ENCODE peak calls at places on chromosomes 7 and 10, in seven cellular contexts. One of them, this sample, is unnamed.

GRCh38 chr10:48625013-48625412 is 20.1 kb upstream of the ARHGAP22 start:
- DNase-seq in BE2C: no peak
- DNase-seq in T-helper 9 cell: no peak
- DNase-seq in C1 segment of cervical spinal cord: no peak
- DNase-seq in foreskin fibroblast: peak
- DNase-seq in stimulated activated CD4-positive, alpha-beta T cell treated with anti-CD3 and anti-CD28 coated beads, Interleukin-12 subunit alpha, Interleukin-12 subunit beta, amount 100 ng/mL, for 4 hours: no peak
- DNase-seq in iris pigment epithelial cell: peak
- DNase-seq in this sample: no peak

GRCh38 chr10:90226526-90226925 is 525.1 kb downstream of the KIF20B start:
- DNase-seq in BE2C: no peak
- DNase-seq in T-helper 9 cell: no peak
- DNase-seq in C1 segment of cervical spinal cord: no peak
- DNase-seq in foreskin fibroblast: no peak
- DNase-seq in stimulated activated CD4-positive, alpha-beta T cell treated with anti-CD3 and anti-CD28 coated beads, Interleukin-12 subunit alpha, Interleukin-12 subunit beta, amount 100 ng/mL, for 4 hours: no peak
- DNase-seq in iris pigment epithelial cell: no peak
- DNase-seq in this sample: no peak

GRCh38 chr7:45078199-45078681 is 10.5 kb downstream of the NACAD start:
- DNase-seq in BE2C: no peak
- DNase-seq in T-helper 9 cell: no peak
- DNase-seq in C1 segment of cervical spinal cord: no peak
- DNase-seq in foreskin fibroblast: no peak
- DNase-seq in stimulated activated CD4-positive, alpha-beta T cell treated with anti-CD3 and anti-CD28 coated beads, Interleukin-12 subunit alpha, Interleukin-12 subunit beta, amount 100 ng/mL, for 4 hours: no peak
- DNase-seq in iris pigment epithelial cell: no peak
- DNase-seq in this sample: no peak

GRCh38 chr10:121578298-121578697 is 19.9 kb downstream of the FGFR2 start:
- DNase-seq in BE2C: no peak
- DNase-seq in T-helper 9 cell: no peak
- DNase-seq in C1 segment of cervical spinal cord: no peak
- DNase-seq in foreskin fibroblast: no peak
- DNase-seq in stimulated activated CD4-positive, alpha-beta T cell treated with anti-CD3 and anti-CD28 coated beads, Interleukin-12 subunit alpha, Interleukin-12 subunit beta, amount 100 ng/mL, for 4 hours: no peak
- DNase-seq in iris pigment epithelial cell: no peak
- DNase-seq in this sample: no peak

GRCh38 chr10:78925275-78925674 is 143.5 kb upstream of the ZMIZ1 start:
- DNase-seq in BE2C: no peak
- DNase-seq in T-helper 9 cell: no peak
- DNase-seq in C1 segment of cervical spinal cord: no peak
- DNase-seq in foreskin fibroblast: no peak
- DNase-seq in stimulated activated CD4-positive, alpha-beta T cell treated with anti-CD3 and anti-CD28 coated beads, Interleukin-12 subunit alpha, Interleukin-12 subunit beta, amount 100 ng/mL, for 4 hours: no peak
- DNase-seq in iris pigment epithelial cell: no peak
- DNase-seq in this sample: no peak

GRCh38 chr10:48519731-48520506 is 85.0 kb downstream of the ARHGAP22 start:
- DNase-seq in BE2C: no peak
- DNase-seq in T-helper 9 cell: no peak
- DNase-seq in C1 segment of cervical spinal cord: no peak
- DNase-seq in foreskin fibroblast: no peak
- DNase-seq in stimulated activated CD4-positive, alpha-beta T cell treated with anti-CD3 and anti-CD28 coated beads, Interleukin-12 subunit alpha, Interleukin-12 subunit beta, amount 100 ng/mL, for 4 hours: no peak
- DNase-seq in iris pigment epithelial cell: no peak
- DNase-seq in this sample: no peak

GRCh38 chr7:3134715-3135114 is 91.0 kb upstream of the CARD11 start:
- DNase-seq in BE2C: no peak
- DNase-seq in T-helper 9 cell: no peak
- DNase-seq in C1 segment of cervical spinal cord: no peak
- DNase-seq in foreskin fibroblast: no peak
- DNase-seq in stimulated activated CD4-positive, alpha-beta T cell treated with anti-CD3 and anti-CD28 coated beads, Interleukin-12 subunit alpha, Interleukin-12 subunit beta, amount 100 ng/mL, for 4 hours: no peak
- DNase-seq in iris pigment epithelial cell: no peak
- DNase-seq in this sample: peak

GRCh38 chr7:45661302-45661995 is 87.3 kb downstream of the ADCY1 start:
- DNase-seq in BE2C: no peak
- DNase-seq in T-helper 9 cell: no peak
- DNase-seq in C1 segment of cervical spinal cord: no peak
- DNase-seq in foreskin fibroblast: no peak
- DNase-seq in stimulated activated CD4-positive, alpha-beta T cell treated with anti-CD3 and anti-CD28 coated beads, Interleukin-12 subunit alpha, Interleukin-12 subunit beta, amount 100 ng/mL, for 4 hours: no peak
- DNase-seq in iris pigment epithelial cell: no peak
- DNase-seq in this sample: no peak

GRCh38 chr10:79414714-79415113 is 30.7 kb downstream of the ZCCHC24 start:
- DNase-seq in BE2C: no peak
- DNase-seq in T-helper 9 cell: no peak
- DNase-seq in C1 segment of cervical spinal cord: no peak
- DNase-seq in foreskin fibroblast: no peak
- DNase-seq in stimulated activated CD4-positive, alpha-beta T cell treated with anti-CD3 and anti-CD28 coated beads, Interleukin-12 subunit alpha, Interleukin-12 subunit beta, amount 100 ng/mL, for 4 hours: no peak
- DNase-seq in iris pigment epithelial cell: no peak
- DNase-seq in this sample: no peak

GRCh38 chr7:69967152-69967591 is 368.9 kb downstream of the AUTS2 start:
- DNase-seq in BE2C: peak
- DNase-seq in T-helper 9 cell: no peak
- DNase-seq in C1 segment of cervical spinal cord: no peak
- DNase-seq in foreskin fibroblast: no peak
- DNase-seq in stimulated activated CD4-positive, alpha-beta T cell treated with anti-CD3 and anti-CD28 coated beads, Interleukin-12 subunit alpha, Interleukin-12 subunit beta, amount 100 ng/mL, for 4 hours: no peak
- DNase-seq in iris pigment epithelial cell: no peak
- DNase-seq in this sample: no peak

GRCh38 chr7:54758702-54759665 is at the start of gene SEC61G:
- DNase-seq in BE2C: peak
- DNase-seq in T-helper 9 cell: peak
- DNase-seq in C1 segment of cervical spinal cord: peak
- DNase-seq in foreskin fibroblast: peak
- DNase-seq in stimulated activated CD4-positive, alpha-beta T cell treated with anti-CD3 and anti-CD28 coated beads, Interleukin-12 subunit alpha, Interleukin-12 subunit beta, amount 100 ng/mL, for 4 hours: peak
- DNase-seq in iris pigment epithelial cell: peak
- DNase-seq in this sample: peak

GRCh38 chr10:24722131-24722675 is 1.5 kb downstream of the ARHGAP21 start:
- DNase-seq in BE2C: no peak
- DNase-seq in T-helper 9 cell: no peak
- DNase-seq in C1 segment of cervical spinal cord: no peak
- DNase-seq in foreskin fibroblast: no peak
- DNase-seq in stimulated activated CD4-positive, alpha-beta T cell treated with anti-CD3 and anti-CD28 coated beads, Interleukin-12 subunit alpha, Interleukin-12 subunit beta, amount 100 ng/mL, for 4 hours: no peak
- DNase-seq in iris pigment epithelial cell: peak
- DNase-seq in this sample: no peak

GRCh38 chr7:29987083-29987482 is 2.5 kb downstream of the SCRN1 start:
- DNase-seq in BE2C: no peak
- DNase-seq in T-helper 9 cell: no peak
- DNase-seq in C1 segment of cervical spinal cord: no peak
- DNase-seq in foreskin fibroblast: peak
- DNase-seq in stimulated activated CD4-positive, alpha-beta T cell treated with anti-CD3 and anti-CD28 coated beads, Interleukin-12 subunit alpha, Interleukin-12 subunit beta, amount 100 ng/mL, for 4 hours: no peak
- DNase-seq in iris pigment epithelial cell: peak
- DNase-seq in this sample: no peak

GRCh38 chr7:107045980-107046379 is 1.5 kb downstream of the PRKAR2B start:
- DNase-seq in BE2C: no peak
- DNase-seq in T-helper 9 cell: no peak
- DNase-seq in C1 segment of cervical spinal cord: no peak
- DNase-seq in foreskin fibroblast: peak
- DNase-seq in stimulated activated CD4-positive, alpha-beta T cell treated with anti-CD3 and anti-CD28 coated beads, Interleukin-12 subunit alpha, Interleukin-12 subunit beta, amount 100 ng/mL, for 4 hours: no peak
- DNase-seq in iris pigment epithelial cell: peak
- DNase-seq in this sample: no peak

GRCh38 chr10:1402016-1402820 is 335.1 kb downstream of the ADARB2 start:
- DNase-seq in BE2C: no peak
- DNase-seq in T-helper 9 cell: no peak
- DNase-seq in C1 segment of cervical spinal cord: no peak
- DNase-seq in foreskin fibroblast: no peak
- DNase-seq in stimulated activated CD4-positive, alpha-beta T cell treated with anti-CD3 and anti-CD28 coated beads, Interleukin-12 subunit alpha, Interleukin-12 subunit beta, amount 100 ng/mL, for 4 hours: no peak
- DNase-seq in iris pigment epithelial cell: no peak
- DNase-seq in this sample: peak

GRCh38 chr10:13868528-13869294 is 281.9 kb downstream of the PRPF18 start:
- DNase-seq in BE2C: no peak
- DNase-seq in T-helper 9 cell: no peak
- DNase-seq in C1 segment of cervical spinal cord: no peak
- DNase-seq in foreskin fibroblast: no peak
- DNase-seq in stimulated activated CD4-positive, alpha-beta T cell treated with anti-CD3 and anti-CD28 coated beads, Interleukin-12 subunit alpha, Interleukin-12 subunit beta, amount 100 ng/mL, for 4 hours: no peak
- DNase-seq in iris pigment epithelial cell: no peak
- DNase-seq in this sample: no peak

GRCh38 chr7:86477343-86477742 is 166.4 kb upstream of the GRM3 start:
- DNase-seq in BE2C: no peak
- DNase-seq in T-helper 9 cell: no peak
- DNase-seq in C1 segment of cervical spinal cord: no peak
- DNase-seq in foreskin fibroblast: no peak
- DNase-seq in stimulated activated CD4-positive, alpha-beta T cell treated with anti-CD3 and anti-CD28 coated beads, Interleukin-12 subunit alpha, Interleukin-12 subunit beta, amount 100 ng/mL, for 4 hours: no peak
- DNase-seq in iris pigment epithelial cell: no peak
- DNase-seq in this sample: no peak

GRCh38 chr7:1864126-1864940 is 194.3 kb downstream of the ELFN1 start:
- DNase-seq in BE2C: no peak
- DNase-seq in T-helper 9 cell: no peak
- DNase-seq in C1 segment of cervical spinal cord: no peak
- DNase-seq in foreskin fibroblast: no peak
- DNase-seq in stimulated activated CD4-positive, alpha-beta T cell treated with anti-CD3 and anti-CD28 coated beads, Interleukin-12 subunit alpha, Interleukin-12 subunit beta, amount 100 ng/mL, for 4 hours: no peak
- DNase-seq in iris pigment epithelial cell: no peak
- DNase-seq in this sample: no peak

GRCh38 chr7:265192-265997 is 24.6 kb upstream of the FOXL3 start:
- DNase-seq in BE2C: no peak
- DNase-seq in T-helper 9 cell: no peak
- DNase-seq in C1 segment of cervical spinal cord: no peak
- DNase-seq in foreskin fibroblast: peak
- DNase-seq in stimulated activated CD4-positive, alpha-beta T cell treated with anti-CD3 and anti-CD28 coated beads, Interleukin-12 subunit alpha, Interleukin-12 subunit beta, amount 100 ng/mL, for 4 hours: no peak
- DNase-seq in iris pigment epithelial cell: no peak
- DNase-seq in this sample: no peak

GRCh38 chr7:67857698-67858097 is 861.1 kb downstream of the TYW1 start:
- DNase-seq in BE2C: no peak
- DNase-seq in T-helper 9 cell: no peak
- DNase-seq in C1 segment of cervical spinal cord: no peak
- DNase-seq in foreskin fibroblast: peak
- DNase-seq in stimulated activated CD4-positive, alpha-beta T cell treated with anti-CD3 and anti-CD28 coated beads, Interleukin-12 subunit alpha, Interleukin-12 subunit beta, amount 100 ng/mL, for 4 hours: no peak
- DNase-seq in iris pigment epithelial cell: no peak
- DNase-seq in this sample: no peak

GRCh38 chr10:93859049-93859655 is 34.6 kb upstream of the SLC35G1 start:
- DNase-seq in BE2C: no peak
- DNase-seq in T-helper 9 cell: no peak
- DNase-seq in C1 segment of cervical spinal cord: no peak
- DNase-seq in foreskin fibroblast: peak
- DNase-seq in stimulated activated CD4-positive, alpha-beta T cell treated with anti-CD3 and anti-CD28 coated beads, Interleukin-12 subunit alpha, Interleukin-12 subunit beta, amount 100 ng/mL, for 4 hours: no peak
- DNase-seq in iris pigment epithelial cell: no peak
- DNase-seq in this sample: no peak

GRCh38 chr10:69360485-69361302 is 56.0 kb downstream of the TACR2 start:
- DNase-seq in BE2C: no peak
- DNase-seq in T-helper 9 cell: no peak
- DNase-seq in C1 segment of cervical spinal cord: no peak
- DNase-seq in foreskin fibroblast: peak
- DNase-seq in stimulated activated CD4-positive, alpha-beta T cell treated with anti-CD3 and anti-CD28 coated beads, Interleukin-12 subunit alpha, Interleukin-12 subunit beta, amount 100 ng/mL, for 4 hours: no peak
- DNase-seq in iris pigment epithelial cell: peak
- DNase-seq in this sample: peak

GRCh38 chr10:25724241-25724640 is 209.8 kb upstream of the MYO3A start:
- DNase-seq in BE2C: no peak
- DNase-seq in T-helper 9 cell: no peak
- DNase-seq in C1 segment of cervical spinal cord: no peak
- DNase-seq in foreskin fibroblast: no peak
- DNase-seq in stimulated activated CD4-positive, alpha-beta T cell treated with anti-CD3 and anti-CD28 coated beads, Interleukin-12 subunit alpha, Interleukin-12 subunit beta, amount 100 ng/mL, for 4 hours: no peak
- DNase-seq in iris pigment epithelial cell: no peak
- DNase-seq in this sample: no peak

This sample was measured in ureter.